ENCODE peak calls at places on chromosomes 11 and 22, in four cellular contexts. E is GM12878, Y is HepG2, L is K562. M is an unnamed sample.

GRCh38 chr22:38886333-38886732 is 14.3 kb upstream of the CBX6 start:
- DNase-seq in E (no peak), L (no peak), Y (no peak), M (no peak)

GRCh38 chr11:126383301-126384052 is 28.0 kb downstream of the ST3GAL4 start:
- DNase-seq in L (no peak), E (no peak), Y (no peak), M (no peak)

GRCh38 chr22:17919276-17920144 is 104.9 kb downstream of the MICAL3 start:
- DNase-seq in L (no peak), Y (no peak), E (no peak), M (no peak)

GRCh38 chr11:92286718-92287117 is 62.1 kb downstream of the FAT3 start:
- DNase-seq in L (no peak), Y (no peak), E (no peak), M (no peak)

GRCh38 chr11:126465573-126466287 is 110.2 kb downstream of the ST3GAL4 start:
- DNase-seq in E (peak; percentile 53), Y (no peak), L (no peak), M (no peak)

GRCh38 chr11:64729851-64730382 is 6.9 kb upstream of the NRXN2 start:
- DNase-seq in E (no peak), Y (no peak), L (peak; percentile 63), M (peak; percentile 85)

GRCh38 chr11:7520981-7521487 is 7.2 kb downstream of the PPFIBP2 start:
- DNase-seq in L (no peak), E (no peak), Y (no peak), M (no peak)

GRCh38 chr22:45529966-45530575 is 27.4 kb downstream of the FBLN1 start:
- DNase-seq in Y (no peak), E (no peak), L (no peak), M (no peak)

GRCh38 chr11:76410771-76411423 is 29.8 kb downstream of the GVQW3 start:
- DNase-seq in Y (no peak), E (no peak), L (peak; percentile 15), M (no peak)

DNA sequence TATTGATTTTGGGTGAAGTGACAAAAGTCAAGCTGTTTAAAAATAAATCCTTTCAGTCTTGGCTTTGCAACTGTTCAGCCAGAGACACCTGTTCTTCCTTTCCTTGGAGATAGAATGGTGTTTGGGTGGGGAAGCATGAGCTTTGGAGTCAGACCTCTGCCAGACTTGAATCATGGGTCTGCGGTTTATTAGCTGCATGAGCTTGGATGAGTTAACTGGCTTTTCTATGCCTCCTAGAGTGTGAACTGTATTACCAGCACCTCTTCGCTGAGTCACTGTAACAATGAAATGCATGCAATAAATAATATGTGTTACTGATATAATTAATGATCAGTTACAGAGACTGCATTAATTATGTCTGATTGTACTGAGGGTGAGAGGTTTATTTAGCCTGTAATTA is 13.5 kb upstream of the MYEOV start:
- DNase-seq in Y (no peak), E (no peak), L (no peak), M (no peak)
- TF ChIP-seq FOXK2 in Y (no peak), E (no peak), L (no peak), M (no peak)

DNA sequence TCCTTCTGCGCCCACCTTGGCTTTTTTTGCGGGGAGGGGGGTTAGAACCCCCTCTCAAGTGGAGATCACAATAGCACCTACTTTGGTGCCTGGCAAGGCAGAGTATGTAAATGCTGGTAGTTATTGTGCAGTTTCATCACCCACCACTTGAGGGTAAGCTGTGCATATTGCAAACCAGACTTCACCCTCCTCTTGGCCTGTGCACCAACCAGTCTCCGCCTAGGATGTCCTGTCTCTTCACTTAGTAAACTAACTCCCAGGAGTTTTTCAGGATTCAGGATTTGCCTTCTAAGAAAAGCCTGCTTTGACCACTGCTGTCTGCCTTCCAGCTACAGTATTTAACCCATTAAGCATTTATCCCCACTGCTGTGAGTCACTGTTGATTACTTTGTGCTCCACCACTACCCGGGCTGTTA is 2.0 kb upstream of the UBXN1 start:
- DNase-seq in L (peak; percentile 81), E (no peak), Y (peak; percentile 80), M (peak; percentile 72)
- TF ChIP-seq SP1 in L (no peak), E (no peak), Y (no peak), M (no peak)

GRCh38 chr22:30969532-30970355 is 679 bp downstream of the TUG1 start:
- DNase-seq in E (no peak), Y (peak; percentile 12), L (peak; percentile 56), M (peak; percentile 54)
- TF ChIP-seq FOXK2 in E (no peak), Y (no peak), L (no peak), M (no peak)

GRCh38 chr11:60950933-60951610 is 904 bp downstream of the SLC15A3 start:
- DNase-seq in E (no peak), Y (no peak), L (no peak), M (no peak)
- TF ChIP-seq SP1 in E (no peak), Y (no peak), L (no peak), M (no peak)

DNA sequence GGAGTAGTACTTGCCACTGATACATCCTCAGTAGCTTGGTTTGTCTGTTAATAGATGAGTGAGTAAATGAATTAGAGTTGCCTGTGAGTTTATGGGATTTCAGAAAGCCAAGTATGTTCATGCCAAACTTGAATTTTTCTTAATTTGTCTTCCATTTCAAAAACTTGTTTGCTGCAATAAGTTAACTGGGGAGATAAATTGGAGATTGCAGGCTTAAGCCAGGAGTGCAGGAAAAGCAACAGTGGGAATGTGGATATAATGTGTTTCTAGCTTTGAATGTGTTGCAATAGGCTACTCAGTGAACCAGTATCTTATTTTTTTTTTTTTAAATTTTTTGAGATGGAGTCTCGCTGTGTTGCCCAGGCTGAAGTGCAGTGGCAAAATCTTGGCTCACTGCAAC is 8.2 kb downstream of the OSBP2 start:
- DNase-seq in L (no peak), Y (no peak), E (no peak), M (no peak)
- TF ChIP-seq FOXK2 in L (no peak), Y (no peak), E (no peak), M (no peak)

GRCh38 chr11:117011541-117011908 is 86.7 kb downstream of the SIK3 start:
- DNase-seq in E (no peak), Y (no peak), L (no peak), M (no peak)
- TF ChIP-seq SP1 in E (no peak), Y (no peak), L (no peak), M (no peak)

GRCh38 chr11:115759622-115760527 is 255.7 kb upstream of the CADM1 start:
- DNase-seq in Y (no peak), E (no peak), L (no peak), M (no peak)

GRCh38 chr11:115760921-115761320 is 256.7 kb upstream of the CADM1 start:
- DNase-seq in L (no peak), Y (no peak), E (no peak), M (no peak)

GRCh38 chr11:115761817-115762216 is 257.6 kb upstream of the CADM1 start:
- DNase-seq in L (no peak), E (no peak), Y (no peak), M (no peak)

GRCh38 chr11:115761348-115761747 is 257.1 kb upstream of the CADM1 start:
- DNase-seq in E (no peak), L (no peak), Y (no peak), M (no peak)

DNA sequence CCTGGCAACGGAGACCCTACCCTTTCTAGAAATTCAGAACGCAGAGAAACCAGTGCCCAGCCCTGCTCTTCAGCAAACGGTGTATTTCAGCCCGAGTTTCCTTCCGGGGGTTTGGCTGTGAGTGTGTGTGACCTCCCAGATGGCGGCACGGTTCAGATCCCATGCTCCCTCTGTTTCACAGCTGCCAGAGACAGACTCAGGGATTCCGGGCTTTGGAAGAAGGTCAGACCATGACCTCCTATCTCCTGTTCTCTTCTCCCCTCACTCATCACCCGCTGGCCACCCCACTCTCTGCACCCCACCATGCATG is 256.3 kb upstream of the CADM1 start:
- DNase-seq in L (no peak), Y (no peak), E (no peak), M (no peak)
- TF ChIP-seq FOXK2 in L (no peak), Y (no peak), E (no peak), M (no peak)

GRCh38 chr11:75325713-75326438 is 25.6 kb downstream of the ARRB1 start:
- DNase-seq in E (no peak), Y (no peak), L (no peak), M (no peak)
- TF ChIP-seq SP1 in E (no peak), Y (no peak), L (no peak), M (no peak)